ENCODE peak calls at places on chromosomes 2 and 18, in ten cellular contexts. I is Daoy; Y is GM04503; S is T-helper 9 cell; C is HEK293T; P is GM13977; O is HCEC 1CT; K is AG08396; Z is A549; F is activated CD4-positive, alpha-beta T cell treated with anti-CD3 and anti-CD28 coated beads, Interleukin-2, amount 50 U/mL, for 24 hours. G is an unnamed sample.
A peak's percentile ranks its signal among the peaks of the same experiment; 100 is the strongest.

GRCh38 chr18:77992057-77992456 is 742.4 kb downstream of the GALR1 start:
- DNase-seq in I (peak; percentile 44), Y (no peak), S (no peak), C (no peak), P (no peak), O (no peak), K (no peak), Z (no peak), F (no peak), G (no peak)

GRCh38 chr2:201984800-201985525 is 48.7 kb upstream of the FZD7 start:
- DNase-seq in I (peak; percentile 33), Y (no peak), S (no peak), C (no peak), P (no peak), O (no peak), K (no peak), Z (no peak), F (no peak), G (no peak)

GRCh38 chr2:15941970-15942710 is 1.8 kb downstream of the MYCN start:
- DNase-seq in I (peak; percentile 39), Y (no peak), S (no peak), C (peak; percentile 37), P (peak; percentile 43), O (no peak), K (peak; percentile 33), Z (no peak), F (no peak), G (no peak)

GRCh38 chr2:181456660-181457120 is 496 bp upstream of the ITGA4 start:
- DNase-seq in I (peak; percentile 42), Y (no peak), S (peak; percentile 59), C (peak; percentile 34), P (peak; percentile 49), O (peak; percentile 34), K (peak; percentile 27), Z (no peak), F (peak; percentile 26), G (no peak)

GRCh38 chr2:173279528-173279868 is 75.2 kb upstream of the CDCA7 start:
- DNase-seq in I (no peak), Y (no peak), S (no peak), C (no peak), P (no peak), O (no peak), K (no peak), Z (no peak), F (no peak), G (no peak)

GRCh38 chr18:62452280-62452824 is 70.5 kb upstream of the ZCCHC2 start:
- DNase-seq in I (no peak), Y (no peak), S (no peak), C (no peak), P (no peak), O (peak; percentile 34), K (no peak), Z (peak; percentile 41), F (no peak), G (no peak)

GRCh38 chr2:98921062-98921461 is 15.0 kb downstream of the CRACDL start:
- DNase-seq in I (no peak), Y (no peak), S (no peak), C (no peak), P (no peak), O (no peak), K (no peak), Z (no peak), F (no peak), G (no peak)

GRCh38 chr18:31302991-31303390 is 15.0 kb upstream of the DSG1 start:
- DNase-seq in I (peak; percentile 20), Y (no peak), S (no peak), C (no peak), P (no peak), O (no peak), K (no peak), Z (peak; percentile 2), F (no peak), G (no peak)

GRCh38 chr2:205678743-205679142 is 3.6 kb upstream of the NRP2 start:
- DNase-seq in I (no peak), Y (no peak), S (no peak), C (no peak), P (no peak), O (no peak), K (no peak), Z (no peak), F (no peak), G (no peak)

GRCh38 chr2:237574894-237575868 is 8.8 kb downstream of the PRLH start:
- DNase-seq in I (peak; percentile 44), Y (no peak), S (no peak), C (no peak), P (no peak), O (no peak), K (no peak), Z (no peak), F (no peak), G (no peak)

GRCh38 chr2:203692039-203692710 is 14.3 kb upstream of the CD28 start:
- DNase-seq in I (no peak), Y (no peak), S (no peak), C (no peak), P (no peak), O (peak; percentile 55), K (no peak), Z (no peak), F (no peak), G (no peak)

GRCh38 chr2:188189356-188189755 is 102.3 kb upstream of the GULP1 start:
- DNase-seq in I (peak; percentile 66), Y (no peak), S (no peak), C (no peak), P (no peak), O (no peak), K (no peak), Z (no peak), F (no peak), G (no peak)

GRCh38 chr2:54709341-54709809 is 14.1 kb upstream of the EML6 start:
- DNase-seq in I (no peak), Y (no peak), S (no peak), C (no peak), P (no peak), O (no peak), K (no peak), Z (no peak), F (no peak), G (no peak)

GRCh38 chr2:15939854-15940660 is at the start of gene MYCN:
- DNase-seq in I (peak; percentile 84), Y (no peak), S (no peak), C (peak; percentile 52), P (peak; percentile 32), O (peak; percentile 23), K (peak; percentile 13), Z (peak; percentile 72), F (no peak), G (peak; percentile 12)

GRCh38 chr2:237182422-237183123 is 96.9 kb downstream of the COPS8 start:
- DNase-seq in I (no peak), Y (no peak), S (no peak), C (no peak), P (no peak), O (no peak), K (no peak), Z (no peak), F (no peak), G (no peak)

GRCh38 chr2:226791056-226791486 is 8.5 kb downstream of the IRS1 start:
- DNase-seq in I (no peak), Y (no peak), S (no peak), C (peak; percentile 52), P (peak; percentile 76), O (peak; percentile 73), K (peak; percentile 55), Z (no peak), F (no peak), G (no peak)

GRCh38 chr2:158495175-158495574 is 38.4 kb downstream of the PKP4 start:
- DNase-seq in I (no peak), Y (peak; percentile 74), S (no peak), C (no peak), P (no peak), O (no peak), K (peak; percentile 26), Z (no peak), F (no peak), G (no peak)

GRCh38 chr2:203562283-203562682 is 27.2 kb upstream of the RAPH1 start:
- DNase-seq in I (no peak), Y (no peak), S (no peak), C (no peak), P (no peak), O (no peak), K (peak; percentile 43), Z (no peak), F (no peak), G (no peak)

GRCh38 chr2:11099122-11100065 is 55.9 kb upstream of the SLC66A3 start:
- DNase-seq in I (no peak), Y (no peak), S (no peak), C (no peak), P (no peak), O (no peak), K (no peak), Z (peak; percentile 24), F (no peak), G (no peak)

GRCh38 chr2:203706403-203706802 is at the start of gene CD28:
- DNase-seq in I (no peak), Y (no peak), S (peak; percentile 79), C (no peak), P (peak; percentile 68), O (no peak), K (no peak), Z (no peak), F (peak; percentile 51), G (no peak)

GRCh38 chr18:8719192-8719591 is 13.8 kb downstream of the MTCL1 start:
- DNase-seq in I (no peak), Y (no peak), S (no peak), C (no peak), P (no peak), O (no peak), K (no peak), Z (no peak), F (no peak), G (no peak)

GRCh38 chr2:128017561-128017960 is 10.3 kb downstream of the SAP130 start:
- DNase-seq in I (no peak), Y (no peak), S (no peak), C (no peak), P (no peak), O (no peak), K (no peak), Z (no peak), F (no peak), G (no peak)

GRCh38 chr2:6913415-6914157 is 3.6 kb upstream of the RNF144A start:
- DNase-seq in I (no peak), Y (no peak), S (no peak), C (no peak), P (no peak), O (no peak), K (no peak), Z (no peak), F (no peak), G (no peak)

GRCh38 chr2:127049927-127050802 is 56.8 kb downstream of the BIN1 start:
- DNase-seq in I (peak; percentile 70), Y (no peak), S (peak; percentile 62), C (peak; percentile 86), P (peak; percentile 94), O (peak; percentile 33), K (peak; percentile 94), Z (peak; percentile 48), F (peak; percentile 47), G (peak; percentile 64)

GRCh38 chr2:26300234-26300641 is 45.7 kb upstream of the SELENOI start:
- DNase-seq in I (no peak), Y (no peak), S (no peak), C (no peak), P (no peak), O (no peak), K (no peak), Z (no peak), F (no peak), G (no peak)

GRCh38 chr2:143960177-143960576 is 559.7 kb downstream of the ZEB2 start:
- DNase-seq in I (no peak), Y (no peak), S (no peak), C (no peak), P (no peak), O (peak; percentile 22), K (no peak), Z (no peak), F (no peak), G (no peak)

G was measured in K562.